ENCODE peak calls at places on chromosome 9, in five cellular contexts. R is kidney epithelial cell, H is hypothalamus, I is type B pancreatic cell, N is NCI-H1105. M is an unnamed sample.

GRCh38 chr9:131833906-131834305 is 94.0 kb upstream of the RAPGEF1 start:
- DNase-seq in N (no peak), H (no peak), R (no peak), I (no peak), M (no peak)

GRCh38 chr9:87678650-87679355 is 47.1 kb upstream of the CTSL start:
- DNase-seq in I (peak; percentile 70), N (peak; percentile 54), H (no peak), R (peak; percentile 38), M (no peak)

GRCh38 chr9:137052293-137052692 is 1.6 kb downstream of the ENTPD2 start:
- DNase-seq in I (no peak), R (no peak), N (no peak), H (no peak), M (no peak)

GRCh38 chr9:134325813-134326753 is at the start of gene RXRA:
- DNase-seq in I (peak; percentile 91), H (peak; percentile 44), N (peak; percentile 42), R (no peak), M (peak; percentile 96)

GRCh38 chr9:34985311-34985899 is 4.1 kb upstream of the DNAJB5 start:
- DNase-seq in H (peak; percentile 22), N (peak; percentile 51), I (no peak), R (no peak), M (no peak)

GRCh38 chr9:127347831-127348699 is 48.9 kb upstream of the SLC2A8 start:
- DNase-seq in R (peak; percentile 21), H (no peak), N (no peak), I (peak; percentile 22), M (no peak)

GRCh38 chr9:74824654-74825053 is 63.1 kb downstream of the TRPM6 start:
- DNase-seq in N (no peak), R (no peak), H (no peak), I (no peak), M (no peak)

GRCh38 chr9:7452378-7452777 is 347.2 kb downstream of the DMAC1 start:
- DNase-seq in N (no peak), H (no peak), R (no peak), I (no peak), M (no peak)

GRCh38 chr9:38338359-38339014 is 54.0 kb upstream of the ALDH1B1 start:
- DNase-seq in R (no peak), H (no peak), I (no peak), N (no peak), M (peak; percentile 32)

GRCh38 chr9:113632776-113633590 is 169.5 kb downstream of the RGS3 start:
- DNase-seq in I (no peak), H (no peak), N (no peak), R (no peak), M (no peak)

GRCh38 chr9:124814178-124814535 is 37.2 kb downstream of the OLFML2A start:
- DNase-seq in H (no peak), R (no peak), N (no peak), I (no peak), M (no peak)

GRCh38 chr9:110069326-110070248 is 138.4 kb downstream of the C9orf152 start:
- DNase-seq in I (no peak), H (no peak), N (no peak), R (no peak), M (no peak)

GRCh38 chr9:75358837-75359236 is 270.5 kb downstream of the OSTF1 start:
- DNase-seq in I (no peak), R (no peak), H (no peak), N (no peak), M (no peak)

GRCh38 chr9:35726876-35727438 is 5.0 kb downstream of the TLN1 start:
- DNase-seq in H (peak; percentile 2), N (no peak), R (peak; percentile 42), I (no peak), M (no peak)

GRCh38 chr9:123394291-123395235 is 38.6 kb downstream of the CRB2 start:
- DNase-seq in R (no peak), I (no peak), H (no peak), N (no peak), M (no peak)

GRCh38 chr9:135798303-135798585 is 96.3 kb downstream of the KCNT1 start:
- DNase-seq in H (no peak), N (no peak), R (no peak), I (no peak), M (no peak)

GRCh38 chr9:113574381-113575262 is 111.1 kb downstream of the RGS3 start:
- DNase-seq in R (no peak), N (no peak), I (no peak), H (no peak), M (no peak)

GRCh38 chr9:87107072-87107471 is 159.8 kb upstream of the GAS1 start:
- DNase-seq in R (peak; percentile 55), I (no peak), H (no peak), N (no peak), M (no peak)

GRCh38 chr9:15420796-15421195 is 1.9 kb upstream of the SNAPC3 start:
- DNase-seq in R (no peak), N (no peak), I (no peak), H (no peak), M (no peak)

GRCh38 chr9:130835441-130836298 is 616 bp downstream of the ABL1 start:
- DNase-seq in N (peak; percentile 1), R (no peak), I (no peak), H (peak; percentile 67), M (no peak)

GRCh38 chr9:26054600-26055516 is 376.6 kb upstream of the TUSC1 start:
- DNase-seq in H (no peak), I (no peak), N (no peak), R (no peak), M (no peak)

GRCh38 chr9:2526071-2526862 is 95.3 kb upstream of the VLDLR start:
- DNase-seq in I (no peak), N (no peak), R (no peak), H (no peak), M (no peak)

GRCh38 chr9:110521211-110521610 is 58.3 kb downstream of the SVEP1 start:
- DNase-seq in R (no peak), H (no peak), N (no peak), I (no peak), M (no peak)